ENCODE peak calls at places on chromosomes 2 and 18, in five cellular contexts. M is NCI-H774; I is MV-4-11; O is activated T-helper 9 cell treated with anti-CD3 and anti-CD28 coated beads, Interleukin-2, amount 50 U/mL, for 16 hours; A is NCI-H345. Q is an unnamed sample.

GRCh38 chr2:120617055-120617454 is 118.6 kb upstream of the GLI2 start:
- DNase-seq in M (no peak), I (no peak), O (no peak), A (no peak), Q (no peak)

GRCh38 chr2:220959391-220959802 is 612.7 kb downstream of the EPHA4 start:
- DNase-seq in M (no peak), I (no peak), O (no peak), A (no peak), Q (no peak)

GRCh38 chr2:207319321-207319720 is 153.6 kb upstream of the KLF7 start:
- DNase-seq in M (no peak), I (peak), O (no peak), A (no peak), Q (no peak)

GRCh38 chr2:8239402-8240127 is 442.3 kb upstream of the ID2 start:
- DNase-seq in M (no peak), I (peak), O (no peak), A (no peak), Q (no peak)

GRCh38 chr18:74228312-74228711 is 63.5 kb downstream of the CYB5A start:
- DNase-seq in M (no peak), I (no peak), O (no peak), A (no peak), Q (no peak)

GRCh38 chr18:13462686-13463085 is 244.1 kb downstream of the LDLRAD4 start:
- DNase-seq in M (no peak), I (no peak), O (no peak), A (no peak), Q (no peak)

GRCh38 chr2:88626171-88627054 is 851 bp downstream of the EIF2AK3 start:
- DNase-seq in M (no peak), I (no peak), O (peak), A (peak), Q (peak)

GRCh38 chr2:3708576-3708975 is 5.2 kb downstream of the DCDC2C start:
- DNase-seq in M (no peak), I (no peak), O (no peak), A (no peak), Q (no peak)

GRCh38 chr2:61151434-61151833 is 10.6 kb upstream of the C2orf74 start:
- DNase-seq in M (no peak), I (peak), O (no peak), A (no peak), Q (no peak)